ENCODE peak calls at places on chromosomes 1 and 21, in four cellular contexts. W, D, C and R are unnamed samples. For H3K9me3, the result is how much of the 10 kb centered on the place peaks cover.

GRCh38 chr1:43979528-43980254 is 681 bp downstream of the B4GALT2 start:
- DNase-seq in W (peak), D (no peak), C (peak), R (peak)

GRCh38 chr21:43885721-43886120 is 20.7 kb downstream of the AGPAT3 start:
- DNase-seq in W (no peak), D (no peak), C (no peak), R (no peak)

GRCh38 chr1:232641507-232641906 is 11.6 kb upstream of the SIPA1L2 start:
- DNase-seq in W (no peak), D (no peak), C (no peak), R (no peak)

GRCh38 chr1:93681095-93681548 is 515 bp downstream of the BCAR3 start:
- DNase-seq in W (no peak), D (no peak), C (no peak), R (no peak)

GRCh38 chr1:108034396-108034795 is 69.4 kb upstream of the VAV3 start:
- DNase-seq in W (no peak), D (no peak), C (no peak), R (no peak)

GRCh38 chr1:218304281-218305039 is 19.4 kb downstream of the RRP15 start:
- DNase-seq in W (no peak), D (no peak), C (peak), R (no peak)

GRCh38 chr1:68213843-68214242 is 18.5 kb downstream of the WLS start:
- DNase-seq in W (peak), D (peak), C (peak), R (no peak)

GRCh38 chr1:153597206-153597605 is 15.7 kb downstream of the S100A16 start:
- DNase-seq in W (no peak), D (no peak), C (no peak), R (no peak)

GRCh38 chr1:224235819-224236493 is 52.9 kb downstream of the DEGS1 start:
- DNase-seq in W (no peak), D (no peak), C (no peak), R (no peak)

GRCh38 chr1:69568435-69569280 is 936 bp downstream of the LRRC7 start:
- DNase-seq in W (no peak), D (no peak), C (no peak), R (peak)

GRCh38 chr1:117116090-117116783 is 5.3 kb downstream of the TRIM45 start:
- DNase-seq in W (no peak), D (no peak), C (no peak), R (no peak)

GRCh38 chr1:92585831-92586230 is 99.1 kb upstream of the GFI1 start:
- DNase-seq in W (no peak), D (no peak), C (no peak), R (no peak)

GRCh38 chr1:103489881-103490280 is 35.6 kb upstream of the RNPC3 start:
- DNase-seq in W (no peak), D (no peak), C (no peak), R (no peak)

GRCh38 chr21:42162831-42163510 is 56.0 kb upstream of the ABCG1 start:
- DNase-seq in W (no peak), D (no peak), C (peak), R (peak)

GRCh38 chr1:230891413-230891812 is 23.1 kb upstream of the C1orf198 start:
- DNase-seq in W (no peak), D (no peak), C (no peak), R (no peak)

GRCh38 chr1:67753776-67754525 is 69.0 kb downstream of the GADD45A start:
- DNase-seq in W (no peak), D (peak), C (no peak), R (no peak)

GRCh38 chr1:17565551-17565971 is 26.1 kb downstream of the ARHGEF10L start:
- DNase-seq in W (no peak), D (no peak), C (no peak), R (no peak)

GRCh38 chr1:17566892-17567291 is 27.4 kb downstream of the ARHGEF10L start:
- DNase-seq in W (no peak), D (no peak), C (no peak), R (no peak)

GRCh38 chr1:17562375-17562774 is 22.9 kb downstream of the ARHGEF10L start:
- DNase-seq in W (no peak), D (no peak), C (no peak), R (no peak)

GRCh38 chr1:17563494-17564281 is 24.2 kb downstream of the ARHGEF10L start:
- DNase-seq in W (no peak), D (no peak), C (no peak), R (peak)

GRCh38 chr1:17564458-17565393 is 25.2 kb downstream of the ARHGEF10L start:
- DNase-seq in W (no peak), D (peak), C (no peak), R (no peak)
- H3K4me3 ChIP-seq in W (no peak), D (no peak), C (no peak), R (no peak)

DNA sequence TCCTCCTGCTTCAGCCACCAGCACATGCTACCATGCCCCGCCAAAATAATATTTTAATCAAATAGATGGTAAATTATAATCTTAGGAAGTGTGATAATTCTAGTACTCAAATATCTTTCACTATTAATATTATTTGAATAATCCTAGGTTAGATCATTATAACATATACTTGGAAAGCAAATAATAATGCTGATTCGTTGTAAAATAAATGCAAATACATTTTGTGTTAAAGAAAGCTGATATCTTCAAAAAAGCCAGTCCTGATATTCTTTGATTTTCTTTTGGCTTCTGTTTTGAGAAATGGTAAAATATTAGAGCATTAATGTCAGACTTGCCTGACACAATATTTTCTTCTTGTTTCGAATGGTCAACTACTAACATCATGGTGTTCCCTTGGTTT is 116.3 kb upstream of the ADAMTS5 start:
- DNase-seq in W (no peak), D (no peak), C (no peak), R (no peak)
- H3K9me3 ChIP-seq in W (under half), D (under half), C (under half), R (under half)

GRCh38 chr1:62285984-62286481 is 33.2 kb downstream of the KANK4 start:
- DNase-seq in W (no peak), D (no peak), C (no peak), R (no peak)

GRCh38 chr1:62283361-62283760 is 35.9 kb downstream of the KANK4 start:
- DNase-seq in W (no peak), D (no peak), C (no peak), R (no peak)

GRCh38 chr1:62282909-62283308 is 36.3 kb downstream of the KANK4 start:
- DNase-seq in W (no peak), D (no peak), C (no peak), R (no peak)

GRCh38 chr1:62286778-62287224 is 32.4 kb downstream of the KANK4 start:
- DNase-seq in W (no peak), D (no peak), C (no peak), R (no peak)

DNA sequence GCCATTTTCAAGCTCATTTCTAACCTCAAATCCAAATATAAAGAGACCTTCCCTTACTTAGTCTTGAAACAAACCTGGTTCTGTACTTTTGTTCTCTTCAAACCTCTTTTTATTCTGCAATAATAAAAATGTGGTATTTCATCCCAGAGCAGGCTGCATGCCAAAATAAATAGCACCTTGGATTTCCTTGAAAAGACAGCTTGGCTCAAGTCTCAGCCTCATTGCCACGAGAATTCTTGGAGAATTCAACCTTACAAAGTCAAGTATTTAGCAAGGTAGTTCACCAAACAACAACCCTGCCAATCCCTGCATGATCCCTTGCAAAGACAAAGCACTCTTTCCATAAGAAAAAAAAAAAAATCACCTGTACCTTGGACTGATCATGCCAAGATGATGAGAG is 33.8 kb downstream of the KANK4 start:
- DNase-seq in W (no peak), D (peak), C (no peak), R (no peak)
- H3K4me3 ChIP-seq in W (no peak), D (no peak), C (no peak), R (no peak)

GRCh38 chr21:26782754-26783153 is 62.5 kb downstream of the ADAMTS1 start:
- DNase-seq in W (no peak), D (no peak), C (no peak), R (no peak)

GRCh38 chr21:26782349-26782748 is 62.9 kb downstream of the ADAMTS1 start:
- DNase-seq in W (no peak), D (no peak), C (no peak), R (no peak)

GRCh38 chr21:26783801-26784200 is 61.4 kb downstream of the ADAMTS1 start:
- DNase-seq in W (no peak), D (no peak), C (no peak), R (no peak)

GRCh38 chr21:26784974-26785373 is 60.2 kb downstream of the ADAMTS1 start:
- DNase-seq in W (peak), D (no peak), C (no peak), R (no peak)

DNA sequence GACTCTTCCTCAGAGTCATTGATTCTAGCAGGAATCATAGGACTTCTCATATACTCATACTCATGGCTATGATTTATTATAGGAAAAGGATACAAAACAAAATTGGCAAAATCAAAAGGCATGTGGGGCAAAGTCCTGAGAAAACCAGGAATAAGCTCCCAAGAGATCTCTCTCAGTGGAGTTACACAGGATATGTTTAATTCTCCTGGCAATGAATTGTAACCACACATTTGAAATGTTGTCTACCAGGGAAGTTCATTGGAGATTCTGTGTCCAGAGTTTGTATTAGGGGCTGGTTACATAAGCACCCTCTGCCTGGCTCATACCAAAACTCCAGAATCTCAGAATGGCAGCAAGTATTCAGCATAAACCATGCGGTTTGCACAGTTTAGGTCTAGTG is 63.9 kb downstream of the ADAMTS1 start:
- DNase-seq in W (no peak), D (no peak), C (no peak), R (no peak)
- H3K9me3 ChIP-seq in W (under half), D (under half), C (under half), R (under half)

GRCh38 chr1:158998037-158998780 is 11.5 kb upstream of the IFI16 start:
- DNase-seq in W (no peak), D (no peak), C (no peak), R (no peak)

GRCh38 chr1:159000627-159001026 is 9.1 kb upstream of the IFI16 start:
- DNase-seq in W (peak), D (peak), C (peak), R (peak)

GRCh38 chr1:158998781-158999161 is 10.9 kb upstream of the IFI16 start:
- DNase-seq in W (peak), D (peak), C (peak), R (no peak)

GRCh38 chr1:158999301-159000069 is 10.2 kb upstream of the IFI16 start:
- DNase-seq in W (peak), D (peak), C (peak), R (no peak)

GRCh38 chr1:159000070-159000409 is 9.7 kb upstream of the IFI16 start:
- DNase-seq in W (no peak), D (no peak), C (no peak), R (no peak)
- H3K4me3 ChIP-seq in W (peak), D (peak), C (peak), R (peak)

GRCh38 chr1:246518456-246519205 is 11.6 kb upstream of the SMYD3 start:
- DNase-seq in W (no peak), D (no peak), C (no peak), R (no peak)
- H3K9me3 ChIP-seq in W (under half), D (under half), C (under half), R (under half)

DNA sequence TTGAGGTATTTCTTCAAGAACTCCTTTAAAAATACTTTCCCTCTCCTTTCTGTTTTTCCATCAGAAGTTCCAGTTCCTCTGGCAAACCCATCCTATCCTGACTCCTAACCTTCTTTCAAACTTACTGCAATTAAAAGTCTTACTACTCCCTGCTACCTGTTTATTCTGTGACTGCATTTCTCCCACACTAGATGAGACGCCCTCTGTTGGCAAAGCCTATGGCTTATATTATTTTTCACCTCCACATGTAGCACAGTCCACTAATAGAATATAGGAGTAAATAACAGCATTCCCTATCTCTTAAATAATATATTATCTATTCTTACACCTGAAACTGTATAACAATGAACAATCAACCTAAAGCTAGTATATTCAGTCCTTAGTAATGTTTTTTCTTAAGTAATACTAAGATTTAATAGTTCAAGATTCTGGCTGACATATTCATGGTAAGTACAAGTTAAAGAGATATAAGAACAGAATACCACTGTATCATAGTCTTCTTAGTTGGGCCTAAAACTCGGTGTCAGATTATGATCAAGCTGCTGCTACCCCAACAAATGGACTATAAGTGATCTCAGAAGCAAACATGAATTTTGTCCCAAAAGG is 54.8 kb downstream of the RAB3GAP2 start:
- DNase-seq in W (no peak), D (no peak), C (no peak), R (no peak)
- H3K4me3 ChIP-seq in W (no peak), D (no peak), C (no peak), R (no peak)

GRCh38 chr1:227661495-227661894 is 73.6 kb downstream of the JMJD4 start:
- DNase-seq in W (no peak), D (no peak), C (no peak), R (no peak)
- H3K9me3 ChIP-seq in W (under half), D (half or more), C (half or more), R (under half)

GRCh38 chr1:169108897-169109560 is 2.5 kb downstream of the ATP1B1 start:
- DNase-seq in W (no peak), D (no peak), C (no peak), R (no peak)

GRCh38 chr1:169109561-169110134 is 3.2 kb downstream of the ATP1B1 start:
- DNase-seq in W (no peak), D (peak), C (no peak), R (peak)

GRCh38 chr1:169110691-169111447 is 4.4 kb downstream of the ATP1B1 start:
- DNase-seq in W (peak), D (no peak), C (no peak), R (no peak)

GRCh38 chr1:169111472-169111871 is 5.0 kb downstream of the ATP1B1 start:
- DNase-seq in W (no peak), D (no peak), C (no peak), R (no peak)

GRCh38 chr1:169110265-169110664 is 3.8 kb downstream of the ATP1B1 start:
- DNase-seq in W (no peak), D (no peak), C (no peak), R (no peak)
- H3K4me3 ChIP-seq in W (no peak), D (peak), C (peak), R (peak)

GRCh38 chr1:152515454-152515823 is 1.2 kb downstream of the CRCT1 start:
- DNase-seq in W (no peak), D (no peak), C (no peak), R (peak)
- H3K9me3 ChIP-seq in W (under half), D (under half), C (under half), R (under half)